ENCODE peak calls at places on chromosomes 12 and 14, in ten cellular contexts. P, K, I, H, N, O, B, J, E and Y are unnamed samples.

GRCh38 chr14:93674343-93674742 is 113.9 kb downstream of the PRIMA1 start:
- DNase-seq in P (no peak), K (no peak), I (no peak), H (no peak), N (no peak), O (no peak), B (no peak), J (no peak), E (no peak), Y (no peak)

GRCh38 chr12:69329669-69330428 is 18.3 kb upstream of the LYZ start:
- DNase-seq in P (peak), K (peak), I (no peak), H (no peak), N (no peak), O (peak), B (peak), J (no peak), E (no peak), Y (no peak)

GRCh38 chr12:109475993-109476806 is 900 bp downstream of the KCTD10 start:
- DNase-seq in P (no peak), K (peak), I (peak), H (no peak), N (no peak), O (no peak), B (no peak), J (no peak), E (peak), Y (no peak)

GRCh38 chr12:65565601-65566560 is 258.4 kb upstream of the HMGA2 start:
- DNase-seq in P (no peak), K (no peak), I (peak), H (peak), N (peak), O (no peak), B (no peak), J (peak), E (no peak), Y (no peak)

GRCh38 chr12:56163533-56164344 is 5.6 kb downstream of the MYL6 start:
- DNase-seq in P (no peak), K (no peak), I (no peak), H (no peak), N (no peak), O (no peak), B (no peak), J (no peak), E (no peak), Y (no peak)

GRCh38 chr14:67973415-67973814 is 153.8 kb downstream of the RAD51B start:
- DNase-seq in P (no peak), K (no peak), I (no peak), H (no peak), N (no peak), O (no peak), B (no peak), J (no peak), E (no peak), Y (no peak)

GRCh38 chr14:93234798-93235197 is 27.7 kb downstream of the UBR7 start:
- DNase-seq in P (no peak), K (no peak), I (peak), H (peak), N (peak), O (no peak), B (no peak), J (peak), E (no peak), Y (no peak)

GRCh38 chr12:12726543-12727093 is 9.4 kb downstream of the CDKN1B start:
- DNase-seq in P (no peak), K (peak), I (peak), H (peak), N (no peak), O (no peak), B (peak), J (peak), E (no peak), Y (no peak)

GRCh38 chr12:31217356-31218130 is 108.4 kb downstream of the SINHCAF start:
- DNase-seq in P (no peak), K (no peak), I (no peak), H (no peak), N (no peak), O (no peak), B (no peak), J (no peak), E (no peak), Y (no peak)

GRCh38 chr14:25464772-25465171 is 414.8 kb upstream of the STXBP6 start:
- DNase-seq in P (no peak), K (no peak), I (no peak), H (no peak), N (no peak), O (no peak), B (no peak), J (no peak), E (no peak), Y (no peak)

GRCh38 chr12:54017027-54017788 is 8.4 kb downstream of the HOXC8 start:
- DNase-seq in P (no peak), K (no peak), I (no peak), H (no peak), N (no peak), O (no peak), B (no peak), J (no peak), E (no peak), Y (no peak)
- H3K4me3 ChIP-seq in P (peak), K (peak), I (peak), H (peak), N (peak), O (peak), B (peak), J (peak), E (peak), Y (peak)

GRCh38 chr12:95784886-95785285 is 5.7 kb downstream of the NTN4 start:
- DNase-seq in P (no peak), K (no peak), I (no peak), H (no peak), N (no peak), O (no peak), B (no peak), J (no peak), E (no peak), Y (no peak)
- H3K4me3 ChIP-seq in P (no peak), K (no peak), I (no peak), H (no peak), N (no peak), O (no peak), B (no peak), J (no peak), E (no peak), Y (no peak)

GRCh38 chr14:80955434-80955939 is at the start of gene TSHR:
- DNase-seq in P (peak), K (peak), I (no peak), H (no peak), N (no peak), O (no peak), B (no peak), J (no peak), E (peak), Y (no peak)
- H3K4me3 ChIP-seq in P (peak), K (peak), I (peak), H (peak), N (peak), O (peak), B (no peak), J (peak), E (peak), Y (peak)

DNA sequence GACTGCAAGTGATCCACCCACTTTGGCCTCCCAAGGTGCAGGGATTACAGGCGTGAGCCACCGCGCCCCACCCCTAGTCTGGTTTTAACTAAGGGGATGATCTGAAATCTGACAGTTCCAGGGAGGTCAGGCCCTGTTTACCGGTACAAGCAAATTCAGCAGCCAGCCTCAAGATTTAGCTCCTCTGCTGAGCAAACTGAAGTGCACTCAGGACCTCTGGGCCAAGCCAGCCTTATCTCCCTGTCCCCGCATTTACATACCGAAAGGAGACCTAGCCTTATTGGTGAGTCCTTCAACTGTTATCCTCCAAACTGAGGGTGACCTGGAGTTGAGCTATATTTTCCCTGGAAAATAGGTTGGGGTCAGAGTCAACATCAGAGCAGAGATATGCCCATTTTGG is 835 bp upstream of the ABHD4 start:
- DNase-seq in P (no peak), K (no peak), I (no peak), H (no peak), N (no peak), O (no peak), B (no peak), J (no peak), E (no peak), Y (no peak)
- H3K4me3 ChIP-seq in P (peak), K (peak), I (no peak), H (no peak), N (no peak), O (no peak), B (no peak), J (no peak), E (no peak), Y (peak)

GRCh38 chr14:29925106-29925722 is 2.4 kb downstream of the PRKD1 start:
- DNase-seq in P (no peak), K (no peak), I (peak), H (no peak), N (no peak), O (no peak), B (no peak), J (no peak), E (no peak), Y (no peak)
- H3K4me3 ChIP-seq in P (no peak), K (no peak), I (peak), H (peak), N (peak), O (no peak), B (no peak), J (peak), E (no peak), Y (no peak)